ENCODE peak calls at places on chromosomes 7 and 10, in four cellular contexts. One of them, this sample, is unnamed.

GRCh38 chr7:45656431-45656830 is 82.3 kb downstream of the ADCY1 start:
- DNase-seq in fibroblast of pulmonary artery: no peak
- DNase-seq in iPS-NIHi11: no peak
- DNase-seq in small intestine: no peak
- DNase-seq in this sample: no peak

GRCh38 chr10:35194471-35194870 is 67.8 kb downstream of the CREM start:
- DNase-seq in fibroblast of pulmonary artery: no peak
- DNase-seq in iPS-NIHi11: no peak
- DNase-seq in small intestine: no peak
- DNase-seq in this sample: no peak

GRCh38 chr10:58511765-58512469 is 755 bp upstream of the BICC1 start:
- DNase-seq in fibroblast of pulmonary artery: peak; percentile 36
- DNase-seq in iPS-NIHi11: peak; percentile 8
- DNase-seq in small intestine: peak; percentile 5
- DNase-seq in this sample: no peak

GRCh38 chr10:64503429-64503828 is 982.2 kb downstream of the REEP3 start:
- DNase-seq in fibroblast of pulmonary artery: no peak
- DNase-seq in iPS-NIHi11: no peak
- DNase-seq in small intestine: no peak
- DNase-seq in this sample: no peak

GRCh38 chr7:95549818-95550529 is 46.3 kb downstream of the PDK4 start:
- DNase-seq in fibroblast of pulmonary artery: peak; percentile 97
- DNase-seq in iPS-NIHi11: peak; percentile 23
- DNase-seq in small intestine: peak; percentile 100
- DNase-seq in this sample: peak; percentile 22

GRCh38 chr10:128875955-128876354 is 591.1 kb upstream of the MGMT start:
- DNase-seq in fibroblast of pulmonary artery: peak; percentile 19
- DNase-seq in iPS-NIHi11: no peak
- DNase-seq in small intestine: no peak
- DNase-seq in this sample: no peak

GRCh38 chr10:57988964-57989363 is 278.7 kb downstream of the IPMK start:
- DNase-seq in fibroblast of pulmonary artery: no peak
- DNase-seq in iPS-NIHi11: no peak
- DNase-seq in small intestine: no peak
- DNase-seq in this sample: no peak

GRCh38 chr10:93224005-93224779 is 150.5 kb downstream of the CYP26A1 start:
- DNase-seq in fibroblast of pulmonary artery: no peak
- DNase-seq in iPS-NIHi11: no peak
- DNase-seq in small intestine: no peak
- DNase-seq in this sample: no peak

GRCh38 chr10:100089241-100089640 is 7.6 kb upstream of the CPN1 start:
- DNase-seq in fibroblast of pulmonary artery: no peak
- DNase-seq in iPS-NIHi11: no peak
- DNase-seq in small intestine: no peak
- DNase-seq in this sample: no peak

GRCh38 chr7:133064082-133064825 is 17.6 kb downstream of the CHCHD3 start:
- DNase-seq in fibroblast of pulmonary artery: no peak
- DNase-seq in iPS-NIHi11: no peak
- DNase-seq in small intestine: no peak
- DNase-seq in this sample: no peak

GRCh38 chr10:86715836-86716235 is 40.6 kb upstream of the BMPR1A start:
- DNase-seq in fibroblast of pulmonary artery: no peak
- DNase-seq in iPS-NIHi11: no peak
- DNase-seq in small intestine: no peak
- DNase-seq in this sample: no peak

GRCh38 chr7:134627775-134628153 is 18.9 kb upstream of the BPGM start:
- DNase-seq in fibroblast of pulmonary artery: no peak
- DNase-seq in iPS-NIHi11: no peak
- DNase-seq in small intestine: no peak
- DNase-seq in this sample: no peak

GRCh38 chr10:53276797-53277196 is 504.2 kb upstream of the MBL2 start:
- DNase-seq in fibroblast of pulmonary artery: no peak
- DNase-seq in iPS-NIHi11: no peak
- DNase-seq in small intestine: no peak
- DNase-seq in this sample: no peak

GRCh38 chr7:99409814-99410213 is 1.0 kb downstream of the BUD31 start:
- DNase-seq in fibroblast of pulmonary artery: no peak
- DNase-seq in iPS-NIHi11: no peak
- DNase-seq in small intestine: no peak
- DNase-seq in this sample: no peak

GRCh38 chr10:126131338-126131737 is 235.0 kb downstream of the FANK1 start:
- DNase-seq in fibroblast of pulmonary artery: no peak
- DNase-seq in iPS-NIHi11: no peak
- DNase-seq in small intestine: no peak
- DNase-seq in this sample: no peak

GRCh38 chr10:69898524-69898923 is 96.8 kb downstream of the COL13A1 start:
- DNase-seq in fibroblast of pulmonary artery: no peak
- DNase-seq in iPS-NIHi11: no peak
- DNase-seq in small intestine: peak; percentile 91
- DNase-seq in this sample: no peak

GRCh38 chr10:22579826-22580225 is 134.6 kb downstream of the PIP4K2A start:
- DNase-seq in fibroblast of pulmonary artery: no peak
- DNase-seq in iPS-NIHi11: no peak
- DNase-seq in small intestine: no peak
- DNase-seq in this sample: no peak

GRCh38 chr7:33807779-33808482 is 97.4 kb upstream of the BMPER start:
- DNase-seq in fibroblast of pulmonary artery: peak; percentile 81
- DNase-seq in iPS-NIHi11: peak; percentile 72
- DNase-seq in small intestine: peak; percentile 5
- DNase-seq in this sample: peak; percentile 20

GRCh38 chr7:36972140-36972518 is 247.8 kb upstream of the AOAH start:
- DNase-seq in fibroblast of pulmonary artery: no peak
- DNase-seq in iPS-NIHi11: no peak
- DNase-seq in small intestine: peak; percentile 12
- DNase-seq in this sample: no peak

GRCh38 chr10:117670116-117670515 is 127.6 kb downstream of the EMX2 start:
- DNase-seq in fibroblast of pulmonary artery: no peak
- DNase-seq in iPS-NIHi11: no peak
- DNase-seq in small intestine: no peak
- DNase-seq in this sample: no peak

GRCh38 chr7:101315336-101315735 is 6.3 kb downstream of the IFT22 start:
- DNase-seq in fibroblast of pulmonary artery: peak; percentile 72
- DNase-seq in iPS-NIHi11: peak; percentile 54
- DNase-seq in small intestine: peak; percentile 58
- DNase-seq in this sample: peak; percentile 66

GRCh38 chr10:44068716-44069482 is 316.0 kb downstream of the CXCL12 start:
- DNase-seq in fibroblast of pulmonary artery: peak; percentile 90
- DNase-seq in iPS-NIHi11: no peak
- DNase-seq in small intestine: no peak
- DNase-seq in this sample: no peak

GRCh38 chr7:102146989-102147388 is 139.7 kb upstream of the SH2B2 start:
- DNase-seq in fibroblast of pulmonary artery: peak; percentile 75
- DNase-seq in iPS-NIHi11: no peak
- DNase-seq in small intestine: no peak
- DNase-seq in this sample: no peak

GRCh38 chr7:27096756-27097514 is 1.1 kb upstream of the HOXA1 start:
- DNase-seq in fibroblast of pulmonary artery: no peak
- DNase-seq in iPS-NIHi11: no peak
- DNase-seq in small intestine: no peak
- DNase-seq in this sample: peak; percentile 47

GRCh38 chr7:150901160-150902035 is 49.1 kb downstream of the AOC1 start:
- DNase-seq in fibroblast of pulmonary artery: no peak
- DNase-seq in iPS-NIHi11: peak; percentile 50
- DNase-seq in small intestine: peak; percentile 92
- DNase-seq in this sample: peak; percentile 68

GRCh38 chr7:55191926-55192692 is 173.0 kb upstream of the LANCL2 start:
- DNase-seq in fibroblast of pulmonary artery: peak; percentile 14
- DNase-seq in iPS-NIHi11: no peak
- DNase-seq in small intestine: no peak
- DNase-seq in this sample: no peak

GRCh38 chr7:149879801-149880738 is 6.3 kb downstream of the ATP6V0E2 start:
- DNase-seq in fibroblast of pulmonary artery: no peak
- DNase-seq in iPS-NIHi11: no peak
- DNase-seq in small intestine: no peak
- DNase-seq in this sample: no peak

GRCh38 chr7:111083423-111083822 is 7.5 kb upstream of the LRRN3 start:
- DNase-seq in fibroblast of pulmonary artery: peak; percentile 53
- DNase-seq in iPS-NIHi11: no peak
- DNase-seq in small intestine: peak; percentile 53
- DNase-seq in this sample: no peak

GRCh38 chr10:63603709-63604445 is 82.7 kb downstream of the REEP3 start:
- DNase-seq in fibroblast of pulmonary artery: no peak
- DNase-seq in iPS-NIHi11: no peak
- DNase-seq in small intestine: peak; percentile 64
- DNase-seq in this sample: no peak

GRCh38 chr10:117663750-117664149 is 121.2 kb downstream of the EMX2 start:
- DNase-seq in fibroblast of pulmonary artery: peak; percentile 33
- DNase-seq in iPS-NIHi11: no peak
- DNase-seq in small intestine: no peak
- DNase-seq in this sample: no peak

GRCh38 chr10:21924511-21924910 is 79.0 kb downstream of the DNAJC1 start:
- DNase-seq in fibroblast of pulmonary artery: no peak
- DNase-seq in iPS-NIHi11: no peak
- DNase-seq in small intestine: no peak
- DNase-seq in this sample: no peak

GRCh38 chr7:125383324-125383723 is 453.7 kb upstream of the POT1 start:
- DNase-seq in fibroblast of pulmonary artery: no peak
- DNase-seq in iPS-NIHi11: peak; percentile 21
- DNase-seq in small intestine: no peak
- DNase-seq in this sample: peak; percentile 25

GRCh38 chr7:149125189-149125863 is 798 bp downstream of the ZNF425 start:
- DNase-seq in fibroblast of pulmonary artery: peak; percentile 8
- DNase-seq in iPS-NIHi11: peak; percentile 35
- DNase-seq in small intestine: no peak
- DNase-seq in this sample: peak; percentile 72